ENCODE peak calls at places on chromosomes 16 and 17, in four cellular contexts. One of them, this sample, is unnamed. For H3K9me3, the result is how much of the 10 kb centered on the place peaks cover.

GRCh38 chr17:75430159-75430748 is 24.8 kb upstream of the GRB2 start:
- DNase-seq in SK-N-SH: no peak
- DNase-seq in GM23248: no peak
- DNase-seq in MM.1S: no peak
- DNase-seq in this sample: peak

GRCh38 chr17:41406205-41406604 is 8.8 kb upstream of the KRT31 start:
- DNase-seq in SK-N-SH: no peak
- DNase-seq in GM23248: no peak
- DNase-seq in MM.1S: no peak
- DNase-seq in this sample: no peak

GRCh38 chr16:85412911-85413520 is 200.1 kb upstream of the GSE1 start:
- DNase-seq in SK-N-SH: no peak
- DNase-seq in GM23248: no peak
- DNase-seq in MM.1S: no peak
- DNase-seq in this sample: no peak

GRCh38 chr16:87713469-87714229 is 52.1 kb downstream of the KLHDC4 start:
- DNase-seq in SK-N-SH: no peak
- DNase-seq in GM23248: no peak
- DNase-seq in MM.1S: no peak
- DNase-seq in this sample: no peak

GRCh38 chr17:14840616-14841231 is 424.4 kb downstream of the PMP22 start:
- DNase-seq in SK-N-SH: no peak
- DNase-seq in GM23248: peak
- DNase-seq in MM.1S: no peak
- DNase-seq in this sample: no peak

GRCh38 chr16:46929378-46930332 is 43.8 kb downstream of the DNAJA2 start:
- DNase-seq in SK-N-SH: peak
- DNase-seq in GM23248: peak
- DNase-seq in MM.1S: peak
- DNase-seq in this sample: peak

GRCh38 chr16:29804455-29805231 is 1.7 kb upstream of the MAZ start:
- DNase-seq in SK-N-SH: no peak
- DNase-seq in GM23248: peak
- DNase-seq in MM.1S: peak
- DNase-seq in this sample: no peak

GRCh38 chr17:55285340-55286301 is 20.9 kb downstream of the HLF start:
- DNase-seq in SK-N-SH: no peak
- DNase-seq in GM23248: peak
- DNase-seq in MM.1S: no peak
- DNase-seq in this sample: peak

GRCh38 chr17:35051579-35052239 is 11.8 kb downstream of the RFFL start:
- DNase-seq in SK-N-SH: no peak
- DNase-seq in GM23248: peak
- DNase-seq in MM.1S: peak
- DNase-seq in this sample: peak

GRCh38 chr16:29737713-29738112 is 8.1 kb downstream of the C16orf54 start:
- DNase-seq in SK-N-SH: no peak
- DNase-seq in GM23248: no peak
- DNase-seq in MM.1S: no peak
- DNase-seq in this sample: no peak

GRCh38 chr17:49210158-49211029 is at the start of the genes ABI3 and GNGT2:
- DNase-seq in SK-N-SH: peak
- DNase-seq in GM23248: no peak
- DNase-seq in MM.1S: no peak
- DNase-seq in this sample: peak

GRCh38 chr16:24758373-24758772 is 28.9 kb downstream of the TNRC6A start:
- DNase-seq in SK-N-SH: no peak
- DNase-seq in GM23248: no peak
- DNase-seq in MM.1S: no peak
- DNase-seq in this sample: no peak

GRCh38 chr17:51298508-51299371 is 38.4 kb downstream of the UTP18 start:
- DNase-seq in SK-N-SH: peak
- DNase-seq in GM23248: peak
- DNase-seq in MM.1S: peak
- DNase-seq in this sample: peak

GRCh38 chr16:80994451-80994850 is 12.2 kb downstream of the CMC2 start:
- DNase-seq in SK-N-SH: no peak
- DNase-seq in GM23248: peak
- DNase-seq in MM.1S: no peak
- DNase-seq in this sample: no peak

GRCh38 chr17:5592382-5592781 is 8.1 kb upstream of the NLRP1 start:
- DNase-seq in SK-N-SH: peak
- DNase-seq in GM23248: peak
- DNase-seq in MM.1S: peak
- DNase-seq in this sample: peak

GRCh38 chr17:41772218-41772585 is 14.3 kb downstream of the JUP start:
- DNase-seq in SK-N-SH: no peak
- DNase-seq in GM23248: no peak
- DNase-seq in MM.1S: no peak
- DNase-seq in this sample: peak

GRCh38 chr17:22514315-22514714 is 822.0 kb downstream of the KCNJ18 start:
- DNase-seq in SK-N-SH: no peak
- DNase-seq in GM23248: no peak
- DNase-seq in MM.1S: no peak
- DNase-seq in this sample: no peak

GRCh38 chr17:22512997-22513538 is 820.7 kb downstream of the KCNJ18 start:
- DNase-seq in SK-N-SH: peak
- DNase-seq in GM23248: no peak
- DNase-seq in MM.1S: no peak
- DNase-seq in this sample: no peak

GRCh38 chr17:22516861-22517636 is 824.7 kb downstream of the KCNJ18 start:
- DNase-seq in SK-N-SH: no peak
- DNase-seq in GM23248: no peak
- DNase-seq in MM.1S: no peak
- DNase-seq in this sample: no peak

GRCh38 chr17:22515599-22515998 is 823.3 kb downstream of the KCNJ18 start:
- DNase-seq in SK-N-SH: no peak
- DNase-seq in GM23248: no peak
- DNase-seq in MM.1S: no peak
- DNase-seq in this sample: no peak

DNA sequence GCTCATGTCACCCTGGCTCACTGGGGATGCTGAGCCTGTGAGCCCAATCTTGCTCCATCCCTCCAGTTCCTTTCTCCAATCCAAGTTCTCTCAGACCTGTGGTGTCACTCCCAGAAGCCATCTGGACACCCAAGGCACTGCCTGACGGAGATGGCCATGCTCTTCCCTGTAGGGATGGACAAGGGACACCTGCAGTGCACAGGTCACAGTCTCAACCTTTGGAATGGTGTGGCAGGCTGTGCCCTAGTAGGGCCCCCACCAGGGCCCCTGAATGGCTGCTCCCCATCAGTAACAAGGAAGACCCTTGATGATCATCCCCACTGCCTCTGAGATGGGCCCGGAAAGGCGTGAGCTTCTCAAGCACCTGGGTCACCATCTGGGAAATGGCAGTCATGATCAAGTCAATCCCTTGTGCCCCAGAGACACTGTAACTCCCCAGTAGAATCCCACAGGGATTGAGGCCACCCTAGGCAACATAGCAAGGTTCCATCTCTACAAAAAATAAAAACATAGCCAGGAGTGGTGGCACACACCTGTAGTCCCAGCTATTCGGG is 822.5 kb downstream of the KCNJ18 start:
- DNase-seq in SK-N-SH: no peak
- DNase-seq in GM23248: no peak
- DNase-seq in MM.1S: no peak
- DNase-seq in this sample: no peak
- H3K9me3 ChIP-seq in SK-N-SH: under half
- H3K9me3 ChIP-seq in GM23248: under half
- H3K9me3 ChIP-seq in MM.1S: under half
- H3K9me3 ChIP-seq in this sample: under half

GRCh38 chr17:10062757-10063385 is 135.5 kb downstream of the GAS7 start:
- DNase-seq in SK-N-SH: no peak
- DNase-seq in GM23248: no peak
- DNase-seq in MM.1S: no peak
- DNase-seq in this sample: no peak
- TF ChIP-seq EZH2phosphoT487 in SK-N-SH: no peak
- TF ChIP-seq EZH2phosphoT487 in GM23248: no peak
- TF ChIP-seq EZH2phosphoT487 in MM.1S: no peak
- TF ChIP-seq EZH2phosphoT487 in this sample: no peak

DNA sequence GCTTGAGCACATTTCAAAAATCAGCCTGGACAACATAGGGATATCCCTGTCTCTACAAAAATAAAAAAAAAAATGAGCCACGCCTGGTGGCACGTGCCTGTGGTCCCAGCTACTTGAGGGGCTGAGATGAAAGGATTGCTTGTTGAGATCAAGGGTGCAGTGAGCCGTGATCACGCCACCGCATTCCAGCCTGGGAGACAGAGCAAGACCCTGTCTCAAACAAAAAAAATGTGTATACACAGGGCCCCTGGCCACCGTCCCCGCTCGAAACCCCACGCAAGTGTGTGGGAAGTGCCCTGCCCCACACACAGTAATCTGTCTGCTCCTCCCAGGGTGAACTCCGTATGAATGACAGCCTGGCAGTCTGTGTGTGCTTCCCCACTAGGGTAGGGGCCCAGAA is 93.0 kb upstream of the RPL38 start:
- DNase-seq in SK-N-SH: no peak
- DNase-seq in GM23248: no peak
- DNase-seq in MM.1S: no peak
- DNase-seq in this sample: no peak
- H3K9me3 ChIP-seq in SK-N-SH: under half
- H3K9me3 ChIP-seq in GM23248: under half
- H3K9me3 ChIP-seq in MM.1S: under half
- H3K9me3 ChIP-seq in this sample: under half

GRCh38 chr17:265726-266125 is 84.3 kb upstream of the DOC2B start:
- DNase-seq in SK-N-SH: no peak
- DNase-seq in GM23248: no peak
- DNase-seq in MM.1S: no peak
- DNase-seq in this sample: no peak

GRCh38 chr17:263773-264172 is 82.3 kb upstream of the DOC2B start:
- DNase-seq in SK-N-SH: no peak
- DNase-seq in GM23248: no peak
- DNase-seq in MM.1S: no peak
- DNase-seq in this sample: no peak

GRCh38 chr17:263271-263670 is 81.8 kb upstream of the DOC2B start:
- DNase-seq in SK-N-SH: no peak
- DNase-seq in GM23248: no peak
- DNase-seq in MM.1S: no peak
- DNase-seq in this sample: no peak

GRCh38 chr17:266701-267656 is 85.5 kb upstream of the DOC2B start:
- DNase-seq in SK-N-SH: peak
- DNase-seq in GM23248: peak
- DNase-seq in MM.1S: no peak
- DNase-seq in this sample: no peak

GRCh38 chr17:266219-266618 is 84.8 kb upstream of the DOC2B start:
- DNase-seq in SK-N-SH: no peak
- DNase-seq in GM23248: no peak
- DNase-seq in MM.1S: no peak
- DNase-seq in this sample: no peak
- TF ChIP-seq EZH2phosphoT487 in SK-N-SH: no peak
- TF ChIP-seq EZH2phosphoT487 in GM23248: no peak
- TF ChIP-seq EZH2phosphoT487 in MM.1S: no peak
- TF ChIP-seq EZH2phosphoT487 in this sample: no peak

GRCh38 chr17:71004413-71004812 is 835.1 kb downstream of the KCNJ2 start:
- DNase-seq in SK-N-SH: no peak
- DNase-seq in GM23248: no peak
- DNase-seq in MM.1S: no peak
- DNase-seq in this sample: no peak
- H3K9me3 ChIP-seq in SK-N-SH: under half
- H3K9me3 ChIP-seq in GM23248: under half
- H3K9me3 ChIP-seq in MM.1S: under half
- H3K9me3 ChIP-seq in this sample: under half

GRCh38 chr16:75244225-75244792 is 7.1 kb downstream of the BCAR1 start:
- DNase-seq in SK-N-SH: no peak
- DNase-seq in GM23248: peak
- DNase-seq in MM.1S: no peak
- DNase-seq in this sample: peak
- TF ChIP-seq EZH2phosphoT487 in SK-N-SH: no peak
- TF ChIP-seq EZH2phosphoT487 in GM23248: no peak
- TF ChIP-seq EZH2phosphoT487 in MM.1S: no peak
- TF ChIP-seq EZH2phosphoT487 in this sample: no peak

DNA sequence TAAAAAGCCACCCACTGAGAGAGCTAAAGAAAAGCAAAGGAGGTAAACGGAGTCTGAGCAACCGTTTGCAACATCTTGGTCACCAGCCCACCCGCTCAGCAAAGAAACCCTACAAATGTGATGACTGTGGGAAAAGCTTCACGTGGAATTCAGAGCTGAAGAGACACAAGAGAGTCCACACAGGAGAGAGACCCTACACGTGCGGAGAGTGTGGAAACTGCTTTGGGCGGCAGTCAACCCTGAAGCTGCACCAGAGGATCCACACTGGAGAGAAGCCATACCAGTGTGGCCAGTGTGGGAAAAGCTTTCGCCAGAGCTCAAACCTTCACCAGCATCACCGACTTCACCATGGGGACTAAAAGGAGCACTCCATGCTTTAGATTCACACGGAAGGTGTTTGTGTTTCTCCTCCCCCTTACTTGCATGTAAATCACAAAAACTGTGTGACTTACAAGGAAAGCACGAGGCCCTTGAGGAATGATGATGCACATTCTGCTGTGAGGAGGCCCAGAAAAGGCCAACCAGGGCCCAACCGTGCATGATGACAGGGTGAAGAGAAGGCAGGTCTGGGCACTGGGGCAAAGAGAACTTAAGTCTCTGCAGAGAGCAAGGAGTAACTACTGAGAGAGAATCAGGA is 7.7 kb downstream of the ZNF174 start:
- DNase-seq in SK-N-SH: no peak
- DNase-seq in GM23248: no peak
- DNase-seq in MM.1S: no peak
- DNase-seq in this sample: no peak
- H3K9me3 ChIP-seq in SK-N-SH: under half
- H3K9me3 ChIP-seq in GM23248: under half
- H3K9me3 ChIP-seq in MM.1S: under half
- H3K9me3 ChIP-seq in this sample: half or more

GRCh38 chr16:56888806-56889205 is 23.8 kb downstream of the SLC12A3 start:
- DNase-seq in SK-N-SH: no peak
- DNase-seq in GM23248: no peak
- DNase-seq in MM.1S: peak
- DNase-seq in this sample: no peak

GRCh38 chr16:56886296-56886695 is 21.3 kb downstream of the SLC12A3 start:
- DNase-seq in SK-N-SH: no peak
- DNase-seq in GM23248: no peak
- DNase-seq in MM.1S: no peak
- DNase-seq in this sample: no peak

GRCh38 chr16:56891685-56892084 is 26.7 kb downstream of the SLC12A3 start:
- DNase-seq in SK-N-SH: no peak
- DNase-seq in GM23248: no peak
- DNase-seq in MM.1S: no peak
- DNase-seq in this sample: no peak

GRCh38 chr16:56886826-56887225 is 21.8 kb downstream of the SLC12A3 start:
- DNase-seq in SK-N-SH: no peak
- DNase-seq in GM23248: no peak
- DNase-seq in MM.1S: no peak
- DNase-seq in this sample: no peak

DNA sequence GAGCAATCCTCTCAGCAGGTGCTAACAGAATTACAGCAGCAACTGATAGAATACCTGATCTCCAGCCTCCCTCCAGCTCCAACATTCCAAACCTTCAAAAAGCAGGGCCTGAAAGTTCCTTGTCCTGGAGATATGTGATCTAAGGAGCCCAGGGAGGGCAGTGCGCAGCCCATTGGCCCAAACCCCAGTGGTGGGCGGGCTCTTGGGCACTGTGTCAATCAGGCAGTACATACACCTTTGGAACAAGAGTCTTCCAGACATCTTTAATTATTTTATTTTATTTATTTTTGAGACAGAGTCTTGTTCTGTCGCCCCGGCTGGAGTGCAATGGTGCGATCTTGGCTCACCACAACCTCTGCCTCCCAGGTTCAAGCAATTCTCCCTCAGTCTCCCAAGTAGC is 24.2 kb downstream of the SLC12A3 start:
- DNase-seq in SK-N-SH: no peak
- DNase-seq in GM23248: no peak
- DNase-seq in MM.1S: no peak
- DNase-seq in this sample: no peak
- TF ChIP-seq EZH2phosphoT487 in SK-N-SH: no peak
- TF ChIP-seq EZH2phosphoT487 in GM23248: no peak
- TF ChIP-seq EZH2phosphoT487 in MM.1S: no peak
- TF ChIP-seq EZH2phosphoT487 in this sample: no peak